ENCODE peak calls at places on chromosomes 2 and 18, in nine cellular contexts. F is lung; Z is CD4-positive, alpha-beta memory T cell; Y is left ventricle myocardium inferior; W is GM12865; J is foreskin fibroblast; G is spleen; U is A549; O is cardiac muscle cell. E is an unnamed sample.

GRCh38 chr2:9768388-9768787 is 74.9 kb upstream of the TAF1B start:
- DNase-seq in F (no peak), Z (no peak), Y (no peak), W (no peak), J (no peak), G (peak), U (no peak), O (peak), E (no peak)

GRCh38 chr2:13260401-13260800 is 543.7 kb downstream of the TRIB2 start:
- DNase-seq in F (no peak), Z (no peak), Y (no peak), W (no peak), J (no peak), G (no peak), U (no peak), O (peak), E (no peak)

GRCh38 chr2:43984533-43984932 is 11.3 kb downstream of the LRPPRC start:
- DNase-seq in F (no peak), Z (no peak), Y (no peak), W (no peak), J (no peak), G (no peak), U (no peak), O (no peak), E (no peak)

GRCh38 chr2:188787661-188788044 is 186.5 kb upstream of the COL3A1 start:
- DNase-seq in F (no peak), Z (no peak), Y (no peak), W (no peak), J (peak), G (no peak), U (no peak), O (no peak), E (no peak)

GRCh38 chr18:21763846-21764646 is 23.5 kb downstream of the MIB1 start:
- DNase-seq in F (no peak), Z (no peak), Y (no peak), W (peak), J (no peak), G (no peak), U (no peak), O (no peak), E (no peak)

GRCh38 chr18:70981400-70982140 is 692.7 kb downstream of the SOCS6 start:
- DNase-seq in F (no peak), Z (no peak), Y (no peak), W (no peak), J (no peak), G (no peak), U (no peak), O (no peak), E (no peak)

GRCh38 chr2:237901932-237902846 is 42.8 kb downstream of the RAMP1 start:
- DNase-seq in F (no peak), Z (no peak), Y (no peak), W (no peak), J (no peak), G (peak), U (no peak), O (no peak), E (peak)

GRCh38 chr2:133352719-133353118 is 215.5 kb downstream of the NCKAP5 start:
- DNase-seq in F (no peak), Z (no peak), Y (no peak), W (no peak), J (no peak), G (no peak), U (no peak), O (no peak), E (no peak)

GRCh38 chr2:159904127-159904564 is 106.1 kb upstream of the CD302 start:
- DNase-seq in F (peak), Z (peak), Y (no peak), W (peak), J (no peak), G (peak), U (no peak), O (no peak), E (peak)

GRCh38 chr2:159902722-159903121 is 104.7 kb upstream of the CD302 start:
- DNase-seq in F (no peak), Z (no peak), Y (no peak), W (no peak), J (no peak), G (no peak), U (no peak), O (no peak), E (no peak)

GRCh38 chr2:159905901-159906300 is 107.9 kb upstream of the CD302 start:
- DNase-seq in F (no peak), Z (no peak), Y (no peak), W (no peak), J (no peak), G (no peak), U (no peak), O (no peak), E (no peak)

GRCh38 chr2:159904565-159905281 is 106.7 kb upstream of the CD302 start:
- DNase-seq in F (peak), Z (peak), Y (peak), W (peak), J (no peak), G (peak), U (peak), O (peak), E (peak)

DNA sequence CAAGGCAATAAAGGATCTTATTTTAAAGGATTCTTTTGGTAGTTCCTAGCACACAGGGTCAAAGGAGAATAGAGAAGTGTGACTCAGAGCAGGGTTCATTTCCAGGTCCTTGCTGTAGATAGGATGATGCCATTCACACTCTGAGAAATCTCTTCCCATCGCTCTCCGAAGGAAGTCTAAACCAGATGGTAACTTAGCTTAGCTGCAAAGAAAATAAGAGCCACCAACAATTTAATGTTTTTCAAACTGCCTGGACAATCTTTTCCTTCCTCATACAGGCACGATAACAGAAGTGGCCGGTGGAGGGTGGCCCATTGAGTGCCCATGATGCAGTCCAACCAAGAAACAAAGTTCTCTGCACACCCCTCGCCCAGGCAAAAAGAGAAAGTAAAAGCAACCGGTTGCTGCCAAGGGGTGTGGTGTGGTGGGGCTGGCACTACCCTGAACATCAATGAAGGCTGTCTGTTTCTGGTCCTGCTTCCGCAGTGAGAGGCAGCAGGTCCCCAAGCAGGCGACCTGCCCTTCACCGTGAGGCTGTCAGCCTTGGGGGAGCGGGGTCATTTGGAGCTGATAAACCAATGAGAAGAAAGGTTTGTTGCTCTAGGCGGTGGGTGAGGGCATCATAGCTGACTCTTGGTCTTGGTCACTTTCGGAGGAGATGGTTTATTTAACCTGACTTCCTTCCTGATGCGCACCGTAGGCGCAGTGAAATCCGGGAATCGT is 105.6 kb upstream of the CD302 start:
- DNase-seq in F (peak), Z (peak), Y (no peak), W (peak), J (peak), G (peak), U (no peak), O (no peak), E (peak)
- H3K4me3 ChIP-seq in F (peak), Z (peak), Y (peak), W (peak), J (peak), G (peak), U (peak), O (no peak), E (peak)

GRCh38 chr2:84940836-84941412 is 30.0 kb upstream of the KCMF1 start:
- DNase-seq in F (no peak), Z (no peak), Y (no peak), W (no peak), J (no peak), G (peak), U (no peak), O (no peak), E (no peak)
- H3K4me3 ChIP-seq in F (no peak), Z (no peak), Y (no peak), W (peak), J (no peak), G (no peak), U (no peak), O (no peak), E (no peak)

GRCh38 chr2:120889936-120890335 is 154.3 kb downstream of the GLI2 start:
- DNase-seq in F (no peak), Z (no peak), Y (no peak), W (no peak), J (no peak), G (no peak), U (no peak), O (no peak), E (no peak)

GRCh38 chr2:120893874-120894584 is 158.4 kb downstream of the GLI2 start:
- DNase-seq in F (no peak), Z (no peak), Y (no peak), W (no peak), J (no peak), G (peak), U (no peak), O (peak), E (no peak)

GRCh38 chr2:120890566-120891360 is 155.1 kb downstream of the GLI2 start:
- DNase-seq in F (no peak), Z (no peak), Y (peak), W (no peak), J (no peak), G (no peak), U (no peak), O (no peak), E (no peak)

GRCh38 chr2:120892967-120893667 is 157.4 kb downstream of the GLI2 start:
- DNase-seq in F (no peak), Z (no peak), Y (no peak), W (no peak), J (peak), G (no peak), U (no peak), O (peak), E (no peak)

DNA sequence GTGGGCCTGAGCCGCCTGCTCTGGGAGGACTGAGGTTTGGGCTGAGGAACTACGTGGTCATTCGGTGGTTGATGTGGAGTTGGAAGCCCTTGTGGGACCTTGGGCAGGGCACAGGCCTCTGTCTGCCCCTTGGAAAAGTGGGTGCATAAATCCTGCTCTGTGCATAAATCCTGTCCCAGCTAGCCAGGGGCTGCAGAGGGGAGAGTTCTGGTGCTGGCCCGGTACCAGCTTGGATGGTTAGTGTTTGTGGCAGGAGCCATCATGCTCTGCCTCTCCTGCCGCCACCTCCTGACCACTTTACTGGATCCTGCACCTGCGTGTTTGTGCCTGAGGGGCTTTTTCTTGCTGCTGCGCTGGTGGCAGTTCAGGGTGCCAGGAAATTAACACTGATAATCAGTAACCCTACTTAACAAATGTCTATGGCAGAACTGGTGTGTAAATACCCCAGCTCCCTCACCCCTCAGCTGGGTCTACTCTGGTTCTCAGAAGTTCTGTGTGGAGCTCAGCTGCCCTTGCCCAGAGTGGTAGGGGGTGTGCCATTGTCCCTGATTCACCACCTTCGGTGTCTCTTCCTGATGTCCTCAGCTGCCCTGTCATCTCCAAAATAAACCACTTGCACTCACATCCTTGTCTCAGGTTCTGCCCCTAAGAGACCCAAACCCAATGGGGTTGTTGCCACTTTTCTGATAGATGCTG is 156.8 kb downstream of the GLI2 start:
- DNase-seq in F (no peak), Z (no peak), Y (no peak), W (no peak), J (no peak), G (no peak), U (no peak), O (no peak), E (no peak)
- H3K4me3 ChIP-seq in F (no peak), Z (no peak), Y (no peak), W (no peak), J (no peak), G (no peak), U (no peak), O (no peak), E (no peak)

DNA sequence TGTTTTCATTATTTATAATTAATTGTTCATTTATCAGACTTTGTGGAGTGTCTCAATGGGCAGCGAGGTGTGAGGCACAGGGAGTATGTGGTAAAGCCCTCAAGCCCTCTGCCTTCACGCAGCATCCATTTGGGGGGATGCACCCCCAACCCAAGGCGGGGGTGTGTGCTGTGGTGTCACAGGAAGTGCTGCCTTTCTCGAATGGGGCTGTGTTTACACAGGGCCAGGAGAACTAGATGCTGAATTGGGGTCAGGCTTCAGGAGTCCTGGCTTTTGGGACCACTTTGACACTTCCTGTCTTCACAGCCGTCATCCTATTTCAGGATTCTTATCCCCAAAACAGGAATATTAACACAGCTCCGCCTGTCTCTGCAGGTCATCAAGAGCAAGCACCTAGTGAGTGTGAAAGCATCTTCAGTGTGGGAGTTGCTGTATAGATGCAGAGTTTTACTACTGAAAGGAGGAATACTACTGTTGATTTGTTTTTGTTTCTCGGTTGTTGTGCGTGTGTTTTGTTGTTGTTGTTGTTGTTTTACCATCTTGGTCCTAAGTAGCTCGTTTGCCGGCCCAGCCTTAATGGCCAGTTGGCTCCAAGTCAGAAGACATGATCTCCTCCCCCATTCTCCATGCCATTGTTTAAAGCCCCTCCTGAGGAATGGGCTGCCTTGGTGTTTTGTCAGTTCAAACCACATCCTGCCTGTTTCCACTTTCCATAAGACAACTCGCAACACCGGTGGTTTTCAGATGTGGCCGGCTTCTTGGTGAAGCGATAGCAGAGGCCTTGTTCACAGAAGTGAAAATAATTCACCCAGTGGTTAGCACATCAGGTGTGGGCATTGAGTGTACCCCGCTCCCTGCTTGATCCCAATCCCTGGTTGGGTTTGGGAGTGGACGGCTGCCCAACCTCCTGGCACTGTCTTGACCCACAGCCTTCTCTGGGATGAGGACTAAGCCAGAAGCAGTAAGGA is 221.3 kb downstream of the BCL2 start:
- DNase-seq in F (no peak), Z (peak), Y (no peak), W (peak), J (no peak), G (no peak), U (no peak), O (no peak), E (peak)
- H3K4me3 ChIP-seq in F (no peak), Z (no peak), Y (no peak), W (no peak), J (no peak), G (no peak), U (no peak), O (no peak), E (peak)

GRCh38 chr2:233497692-233498091 is 68.9 kb downstream of the USP40 start:
- DNase-seq in F (no peak), Z (no peak), Y (no peak), W (no peak), J (no peak), G (no peak), U (no peak), O (no peak), E (no peak)

GRCh38 chr2:233501198-233502076 is 65.1 kb downstream of the USP40 start:
- DNase-seq in F (no peak), Z (no peak), Y (no peak), W (peak), J (peak), G (no peak), U (no peak), O (no peak), E (no peak)

GRCh38 chr2:233495503-233496496 is 70.8 kb downstream of the USP40 start:
- DNase-seq in F (no peak), Z (no peak), Y (no peak), W (no peak), J (no peak), G (no peak), U (no peak), O (no peak), E (no peak)

GRCh38 chr2:233499928-233500327 is 66.7 kb downstream of the USP40 start:
- DNase-seq in F (no peak), Z (no peak), Y (no peak), W (no peak), J (no peak), G (no peak), U (no peak), O (no peak), E (no peak)

DNA sequence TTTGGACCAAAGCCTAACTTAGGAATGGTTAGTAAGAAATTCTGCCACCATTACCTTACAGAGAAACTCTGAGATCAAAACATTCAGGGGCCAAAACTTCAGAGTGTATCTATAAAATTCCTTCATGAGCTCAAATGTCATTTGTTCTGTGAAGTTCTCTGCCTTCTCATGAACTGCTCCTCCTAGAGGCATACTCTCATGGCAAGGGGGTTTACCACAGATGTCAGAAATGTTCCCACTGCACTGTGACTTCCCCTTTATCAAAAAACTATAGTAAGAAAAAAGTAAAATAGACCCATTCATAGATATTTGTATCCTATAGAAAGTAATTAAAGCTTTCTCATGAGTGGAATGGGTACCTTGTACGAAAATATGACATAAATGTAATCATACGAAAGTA is 68.5 kb downstream of the USP40 start:
- DNase-seq in F (no peak), Z (no peak), Y (no peak), W (no peak), J (no peak), G (no peak), U (no peak), O (no peak), E (no peak)
- H3K4me3 ChIP-seq in F (no peak), Z (no peak), Y (no peak), W (no peak), J (no peak), G (no peak), U (no peak), O (no peak), E (no peak)

GRCh38 chr18:79366177-79367094 is 29.3 kb upstream of the NFATC1 start:
- DNase-seq in F (no peak), Z (no peak), Y (no peak), W (no peak), J (peak), G (no peak), U (no peak), O (no peak), E (no peak)
- H3K4me3 ChIP-seq in F (no peak), Z (no peak), Y (no peak), W (no peak), J (no peak), G (no peak), U (no peak), O (no peak), E (no peak)

GRCh38 chr2:31980674-31981356 is 30.0 kb downstream of the MEMO1 start:
- DNase-seq in F (no peak), Z (peak), Y (no peak), W (peak), J (no peak), G (no peak), U (peak), O (peak), E (no peak)
- H3K4me3 ChIP-seq in F (no peak), Z (no peak), Y (no peak), W (no peak), J (no peak), G (no peak), U (no peak), O (no peak), E (no peak)

GRCh38 chr18:13463526-13463925 is 245.0 kb downstream of the LDLRAD4 start:
- DNase-seq in F (no peak), Z (no peak), Y (no peak), W (no peak), J (no peak), G (no peak), U (no peak), O (no peak), E (no peak)

GRCh38 chr18:13465126-13465446 is 246.5 kb downstream of the LDLRAD4 start:
- DNase-seq in F (no peak), Z (no peak), Y (no peak), W (no peak), J (no peak), G (no peak), U (no peak), O (no peak), E (no peak)

GRCh38 chr18:13465476-13465875 is 246.9 kb downstream of the LDLRAD4 start:
- DNase-seq in F (no peak), Z (no peak), Y (no peak), W (no peak), J (no peak), G (no peak), U (no peak), O (no peak), E (no peak)

GRCh38 chr18:13462686-13463085 is 244.1 kb downstream of the LDLRAD4 start:
- DNase-seq in F (no peak), Z (no peak), Y (no peak), W (no peak), J (no peak), G (no peak), U (no peak), O (no peak), E (no peak)

GRCh38 chr18:13464432-13465125 is 246.0 kb downstream of the LDLRAD4 start:
- DNase-seq in F (peak), Z (peak), Y (peak), W (peak), J (no peak), G (peak), U (no peak), O (no peak), E (peak)
- H3K4me3 ChIP-seq in F (no peak), Z (peak), Y (peak), W (peak), J (no peak), G (peak), U (no peak), O (no peak), E (peak)

E was measured in naive thymus-derived CD4-positive, alpha-beta T cell.